ENCODE peak calls at places on chromosomes 6 and 20, in eight cellular contexts. K is RPMI8226; E is activated T-helper 9 cell treated with anti-CD3 and anti-CD28 coated beads, Interleukin-2, amount 50 U/mL, for 16 hours; V is RWPE1; P is psoas muscle; X is Daoy; A is choroid plexus epithelial cell; I is activated CD4-positive, alpha-beta T cell treated with anti-CD3 and anti-CD28 coated beads for 36 hours. Y is an unnamed sample.

GRCh38 chr6:16056263-16056870 is 72.5 kb upstream of the MYLIP start:
- DNase-seq in A (peak), X (peak), I (no peak), P (no peak), E (no peak), K (no peak), V (no peak), Y (no peak)

GRCh38 chr20:1617055-1617454 is 2.8 kb downstream of the SIRPB1 start:
- DNase-seq in A (peak), K (no peak), E (no peak), X (no peak), I (no peak), P (no peak), V (no peak), Y (no peak)

GRCh38 chr6:54244430-54244829 is 63.8 kb upstream of the TINAG start:
- DNase-seq in K (peak), P (no peak), E (no peak), A (peak), X (peak), I (no peak), V (peak), Y (no peak)

GRCh38 chr6:106181664-106182418 is 95.7 kb downstream of the PRDM1 start:
- DNase-seq in P (no peak), X (peak), V (peak), A (peak), E (no peak), I (no peak), K (no peak), Y (no peak)

GRCh38 chr6:156555117-156555516 is 222.1 kb upstream of the ARID1B start:
- DNase-seq in I (no peak), K (no peak), E (no peak), A (no peak), P (no peak), V (no peak), X (peak), Y (no peak)

GRCh38 chr6:90364291-90364690 is 67.6 kb upstream of the BACH2 start:
- DNase-seq in P (no peak), I (no peak), X (no peak), A (no peak), E (no peak), K (no peak), V (no peak), Y (no peak)

GRCh38 chr6:3231213-3232016 is 4.0 kb upstream of the TUBB2B start:
- DNase-seq in A (peak), P (peak), V (peak), K (no peak), X (peak), E (no peak), I (peak), Y (no peak)

GRCh38 chr6:144820270-144820669 is 535.1 kb downstream of the UTRN start:
- DNase-seq in X (no peak), I (no peak), K (no peak), E (no peak), V (no peak), A (no peak), P (no peak), Y (no peak)

GRCh38 chr20:24751551-24751950 is 197.5 kb upstream of the CST7 start:
- DNase-seq in P (no peak), X (no peak), A (no peak), E (no peak), V (no peak), K (no peak), I (no peak), Y (no peak)

GRCh38 chr6:105099371-105099770 is 80.4 kb downstream of the POPDC3 start:
- DNase-seq in V (no peak), E (no peak), I (no peak), X (no peak), K (no peak), A (no peak), P (no peak), Y (no peak)

GRCh38 chr6:138689849-138690248 is 83.7 kb upstream of the CCDC28A start:
- DNase-seq in E (no peak), A (no peak), K (no peak), P (no peak), V (peak), X (peak), I (no peak), Y (no peak)

GRCh38 chr6:35596448-35597442 is 84.0 kb upstream of the TULP1 start:
- DNase-seq in X (peak), I (no peak), E (no peak), K (no peak), V (peak), P (no peak), A (peak), Y (no peak)

GRCh38 chr6:39184906-39185580 is 44.2 kb downstream of the KCNK5 start:
- DNase-seq in A (no peak), E (no peak), X (peak), I (no peak), K (no peak), V (peak), P (no peak), Y (no peak)